ENCODE peak calls at places on chromosome 4, in five cellular contexts. A is activated gamma-delta T cell treated with Interleukin-2 at 50 U/mL for 16 hours, B is posterior vena cava, K is SK-MEL-5, J is globus pallidus. R is an unnamed sample.
A peak's percentile ranks its signal among the peaks of the same experiment; 100 is the strongest.

GRCh38 chr4:41660350-41660749 is 88.2 kb downstream of the PHOX2B start:
- DNase-seq in K (no peak), J (no peak), B (no peak), A (no peak), R (no peak)

GRCh38 chr4:104064650-104065577 is 345.1 kb upstream of the TACR3 start:
- DNase-seq in K (peak; percentile 75), B (no peak), J (peak; percentile 91), A (no peak), R (peak; percentile 11)

GRCh38 chr4:89290727-89291126 is 16.9 kb downstream of the GPRIN3 start:
- DNase-seq in B (no peak), A (no peak), K (peak; percentile 69), J (no peak), R (no peak)

GRCh38 chr4:11912886-11913285 is 484.2 kb upstream of the HS3ST1 start:
- DNase-seq in B (no peak), K (no peak), J (no peak), A (no peak), R (no peak)

GRCh38 chr4:61540944-61541343 is 340.8 kb downstream of the ADGRL3 start:
- DNase-seq in A (no peak), K (no peak), J (no peak), B (no peak), R (no peak)

GRCh38 chr4:88291003-88291402 is 6.6 kb upstream of the PPM1K start:
- DNase-seq in B (no peak), A (no peak), J (peak; percentile 77), K (peak; percentile 4), R (no peak)

GRCh38 chr4:166017804-166018203 is 144.8 kb downstream of the TLL1 start:
- DNase-seq in A (no peak), K (no peak), B (no peak), J (no peak), R (no peak)

GRCh38 chr4:30839583-30840520 is 119.7 kb downstream of the PCDH7 start:
- DNase-seq in B (no peak), A (no peak), J (peak; percentile 21), K (peak; percentile 14), R (no peak)

GRCh38 chr4:168886361-168886760 is 123.7 kb downstream of the CBR4 start:
- DNase-seq in K (no peak), B (no peak), J (no peak), A (no peak), R (no peak)

GRCh38 chr4:2761035-2761923 is 5.1 kb upstream of the TNIP2 start:
- DNase-seq in B (peak; percentile 84), A (no peak), J (no peak), K (no peak), R (no peak)

GRCh38 chr4:182276214-182277109 is 33.3 kb downstream of the TENM3 start:
- DNase-seq in J (no peak), B (no peak), A (no peak), K (no peak), R (no peak)

GRCh38 chr4:128684031-128684430 is 125.5 kb upstream of the JADE1 start:
- DNase-seq in B (no peak), A (no peak), K (no peak), J (no peak), R (no peak)

GRCh38 chr4:181761130-181761529 is 482.1 kb upstream of the TENM3 start:
- DNase-seq in A (no peak), B (no peak), K (no peak), J (no peak), R (no peak)

GRCh38 chr4:82601242-82602015 is 39.6 kb upstream of the TMEM150C start:
- DNase-seq in J (no peak), B (no peak), K (no peak), A (no peak), R (no peak)

GRCh38 chr4:55503164-55503563 is 43.5 kb downstream of the CLOCK start:
- DNase-seq in J (no peak), A (no peak), K (no peak), B (no peak), R (no peak)

GRCh38 chr4:54097152-54097551 is 2.8 kb upstream of the GSX2 start:
- DNase-seq in A (no peak), J (no peak), K (no peak), B (no peak), R (no peak)

GRCh38 chr4:65724973-65725372 is 54.7 kb upstream of the EPHA5 start:
- DNase-seq in J (no peak), K (no peak), A (no peak), B (no peak), R (no peak)

GRCh38 chr4:162154862-162155540 is 8.8 kb downstream of the FSTL5 start:
- DNase-seq in K (no peak), B (no peak), J (no peak), A (no peak), R (no peak)

GRCh38 chr4:165580379-165580905 is 201.6 kb downstream of the CPE start:
- DNase-seq in B (no peak), J (no peak), A (no peak), K (no peak), R (no peak)